ENCODE peak calls at places on chromosomes 1 and 21, in six cellular contexts. L, N, I, U, Y and H are unnamed samples.

GRCh38 chr1:29933110-29933509 is 696.8 kb downstream of the PTPRU start:
- DNase-seq in L (no peak), N (no peak), I (no peak), U (no peak), Y (no peak), H (peak)

GRCh38 chr1:105137543-105138444 is 1388.1 kb downstream of the AMY1C start:
- DNase-seq in L (peak), N (peak), I (no peak), U (no peak), Y (no peak), H (no peak)

GRCh38 chr21:33099131-33099530 is 29.2 kb downstream of the OLIG1 start:
- DNase-seq in L (no peak), N (no peak), I (no peak), U (no peak), Y (no peak), H (no peak)

GRCh38 chr1:233025156-233025555 is 74.7 kb downstream of the NTPCR start:
- DNase-seq in L (no peak), N (peak), I (peak), U (no peak), Y (no peak), H (peak)

GRCh38 chr21:39030127-39030884 is 152.9 kb downstream of the PSMG1 start:
- DNase-seq in L (no peak), N (no peak), I (no peak), U (no peak), Y (no peak), H (no peak)

GRCh38 chr1:61338899-61339298 is 256.5 kb downstream of the NFIA start:
- DNase-seq in L (no peak), N (no peak), I (no peak), U (no peak), Y (no peak), H (no peak)

GRCh38 chr1:67743072-67743725 is 58.2 kb downstream of the GADD45A start:
- DNase-seq in L (no peak), N (peak), I (no peak), U (no peak), Y (no peak), H (no peak)

GRCh38 chr1:224851850-224852261 is 77.6 kb upstream of the DNAH14 start:
- DNase-seq in L (no peak), N (no peak), I (no peak), U (no peak), Y (no peak), H (no peak)

GRCh38 chr1:162662013-162662412 is 29.7 kb downstream of the DDR2 start:
- DNase-seq in L (no peak), N (no peak), I (no peak), U (no peak), Y (no peak), H (no peak)

GRCh38 chr1:162151900-162152829 is 82.7 kb downstream of the NOS1AP start:
- DNase-seq in L (no peak), N (no peak), I (no peak), U (no peak), Y (peak), H (no peak)

GRCh38 chr1:24929091-24929875 is 793 bp downstream of the RUNX3 start:
- DNase-seq in L (no peak), N (peak), I (peak), U (no peak), Y (no peak), H (no peak)

GRCh38 chr1:204560590-204560989 is 44.4 kb downstream of the MDM4 start:
- DNase-seq in L (no peak), N (no peak), I (no peak), U (no peak), Y (no peak), H (no peak)

GRCh38 chr1:205936846-205937707 is 6.2 kb downstream of the SLC26A9 start:
- DNase-seq in L (no peak), N (no peak), I (no peak), U (no peak), Y (no peak), H (no peak)

GRCh38 chr1:40936878-40937484 is 42.5 kb upstream of the CTPS1 start:
- DNase-seq in L (no peak), N (no peak), I (no peak), U (no peak), Y (no peak), H (no peak)

GRCh38 chr1:35298464-35298863 is 30.0 kb downstream of the ZMYM4 start:
- DNase-seq in L (no peak), N (peak), I (no peak), U (no peak), Y (peak), H (peak)

GRCh38 chr1:19926296-19927129 is 3.1 kb upstream of the PLA2G2E start:
- DNase-seq in L (no peak), N (no peak), I (no peak), U (no peak), Y (no peak), H (no peak)

GRCh38 chr1:12448746-12449177 is 169.2 kb downstream of the DHRS3 start:
- DNase-seq in L (no peak), N (no peak), I (no peak), U (no peak), Y (peak), H (no peak)

GRCh38 chr1:192797845-192798244 is 11.0 kb upstream of the RGS2 start:
- DNase-seq in L (no peak), N (no peak), I (no peak), U (no peak), Y (no peak), H (no peak)

GRCh38 chr1:114156538-114157274 is 3.0 kb upstream of the SYT6 start:
- DNase-seq in L (no peak), N (no peak), I (no peak), U (no peak), Y (no peak), H (no peak)

GRCh38 chr1:31663622-31664452 is 19.2 kb upstream of the PEF1 start:
- DNase-seq in L (peak), N (peak), I (peak), U (peak), Y (peak), H (no peak)

GRCh38 chr1:57421366-57421765 is 2.5 kb downstream of the DAB1 start:
- DNase-seq in L (no peak), N (no peak), I (no peak), U (no peak), Y (no peak), H (no peak)

GRCh38 chr1:57422271-57423134 is 1.4 kb downstream of the DAB1 start:
- DNase-seq in L (no peak), N (no peak), I (peak), U (no peak), Y (no peak), H (no peak)

GRCh38 chr1:57424231-57425027 is 569 bp upstream of the DAB1 start:
- DNase-seq in L (peak), N (no peak), I (peak), U (peak), Y (no peak), H (no peak)

GRCh38 chr1:57423135-57424131 is at the start of gene DAB1:
- DNase-seq in L (peak), N (no peak), I (no peak), U (no peak), Y (no peak), H (no peak)
- H3K4me3 ChIP-seq in L (peak), N (no peak), I (no peak), U (peak), Y (peak), H (no peak)

GRCh38 chr21:31557956-31558838 is 101.3 kb upstream of the SOD1 start:
- DNase-seq in L (no peak), N (peak), I (peak), U (peak), Y (no peak), H (no peak)

GRCh38 chr21:31558839-31559367 is 100.6 kb upstream of the SOD1 start:
- DNase-seq in L (peak), N (peak), I (peak), U (peak), Y (peak), H (no peak)

GRCh38 chr21:31560479-31560878 is 99.0 kb upstream of the SOD1 start:
- DNase-seq in L (no peak), N (no peak), I (no peak), U (peak), Y (no peak), H (no peak)

GRCh38 chr21:31557421-31557955 is 102.0 kb upstream of the SOD1 start:
- DNase-seq in L (no peak), N (no peak), I (peak), U (peak), Y (no peak), H (no peak)

DNA sequence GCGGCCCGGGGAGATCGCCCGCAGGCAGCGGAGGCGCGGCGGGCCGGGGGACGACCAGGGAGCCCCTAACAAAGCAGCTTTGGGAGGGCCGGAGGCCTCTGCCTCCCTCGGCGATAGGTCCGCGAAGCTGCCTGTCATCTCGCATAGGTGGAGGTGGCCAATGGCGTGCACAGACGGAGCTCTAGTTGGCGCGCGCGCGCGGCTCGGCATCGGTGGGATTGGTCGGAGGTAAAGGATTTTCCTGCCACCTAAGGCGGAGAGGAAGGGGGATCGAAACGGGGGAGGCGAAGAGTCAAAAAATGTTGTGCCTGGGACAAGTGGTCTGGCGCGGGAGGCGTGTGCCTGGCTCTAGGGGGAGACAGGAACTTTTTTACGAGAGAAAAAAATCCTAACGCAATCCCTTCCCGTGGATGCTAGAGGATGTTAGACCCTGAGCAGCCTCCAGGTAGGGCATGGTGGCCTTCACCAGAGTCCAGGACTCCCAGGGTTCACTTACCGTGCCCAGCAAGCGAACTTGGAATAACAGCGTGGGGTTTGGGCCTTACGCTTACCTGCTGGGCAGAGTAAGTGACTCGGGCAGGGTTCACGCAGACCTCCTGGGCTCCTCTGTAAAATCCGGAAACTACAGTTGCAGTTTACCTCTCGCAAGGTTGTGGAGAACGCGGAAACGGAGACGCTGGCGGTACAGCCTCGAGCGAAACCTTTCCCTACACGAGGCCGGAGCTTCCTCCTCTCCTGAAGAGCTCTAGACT is 99.9 kb upstream of the SOD1 start:
- DNase-seq in L (peak), N (peak), I (peak), U (peak), Y (peak), H (no peak)
- H3K4me3 ChIP-seq in L (peak), N (peak), I (peak), U (peak), Y (peak), H (no peak)

DNA sequence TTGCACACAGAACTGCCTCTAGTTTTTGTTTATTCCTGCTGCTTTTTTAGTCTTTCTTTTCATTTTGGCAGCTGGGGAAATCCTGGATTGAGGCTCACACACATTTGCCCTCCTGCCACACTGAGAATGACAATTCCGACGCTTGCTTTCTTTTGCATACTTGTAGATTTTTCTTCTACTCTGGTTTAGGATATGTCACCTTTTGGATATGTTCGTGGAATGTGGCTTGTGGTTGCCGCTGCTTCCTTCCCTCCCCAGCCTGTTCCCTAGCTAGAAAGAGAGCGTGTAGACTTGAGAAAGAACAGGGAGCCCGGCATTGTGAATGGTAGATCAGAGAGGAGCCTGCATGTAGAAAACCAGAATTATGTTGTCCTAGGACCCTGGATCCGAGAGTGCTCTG is 56.0 kb downstream of the PEX14 start:
- DNase-seq in L (no peak), N (no peak), I (no peak), U (no peak), Y (no peak), H (no peak)
- H3K4me3 ChIP-seq in L (no peak), N (no peak), I (no peak), U (peak), Y (no peak), H (no peak)

GRCh38 chr1:156767879-156768608 is 709 bp downstream of the PRCC start:
- DNase-seq in L (peak), N (no peak), I (peak), U (peak), Y (no peak), H (no peak)

GRCh38 chr1:156768610-156769295 is 1.4 kb downstream of the PRCC start:
- DNase-seq in L (no peak), N (no peak), I (no peak), U (no peak), Y (no peak), H (no peak)

GRCh38 chr1:156767101-156767878 is at the start of gene PRCC:
- DNase-seq in L (peak), N (peak), I (peak), U (peak), Y (peak), H (peak)

GRCh38 chr1:156766288-156767100 is 841 bp upstream of the PRCC start:
- DNase-seq in L (no peak), N (no peak), I (peak), U (no peak), Y (no peak), H (no peak)

DNA sequence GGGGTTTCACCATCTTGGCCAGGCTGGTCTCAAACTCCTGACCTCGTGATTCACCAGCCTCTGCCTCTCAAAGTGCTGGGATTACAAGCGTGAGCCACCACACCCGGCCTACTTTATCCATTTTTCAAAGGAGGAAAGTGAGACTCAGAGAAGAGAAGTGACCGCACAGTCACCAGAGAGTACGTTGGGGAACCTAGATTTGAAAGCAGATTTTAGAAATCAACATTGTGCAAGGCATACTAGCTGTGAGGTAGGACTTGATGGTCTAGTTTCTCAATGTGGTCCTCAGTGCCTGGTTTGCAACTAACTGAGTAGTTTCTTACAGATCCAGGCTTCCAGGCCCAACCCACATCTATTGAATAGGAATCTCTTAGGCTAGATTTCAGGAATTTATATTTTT is 1.7 kb upstream of the PRCC start:
- DNase-seq in L (no peak), N (no peak), I (no peak), U (no peak), Y (no peak), H (no peak)
- H3K4me3 ChIP-seq in L (no peak), N (peak), I (no peak), U (peak), Y (no peak), H (peak)

GRCh38 chr21:20971296-20971921 is 26.8 kb upstream of the NCAM2 start:
- DNase-seq in L (no peak), N (peak), I (no peak), U (no peak), Y (peak), H (peak)

GRCh38 chr21:20970691-20971090 is 27.5 kb upstream of the NCAM2 start:
- DNase-seq in L (no peak), N (no peak), I (no peak), U (no peak), Y (no peak), H (no peak)

DNA sequence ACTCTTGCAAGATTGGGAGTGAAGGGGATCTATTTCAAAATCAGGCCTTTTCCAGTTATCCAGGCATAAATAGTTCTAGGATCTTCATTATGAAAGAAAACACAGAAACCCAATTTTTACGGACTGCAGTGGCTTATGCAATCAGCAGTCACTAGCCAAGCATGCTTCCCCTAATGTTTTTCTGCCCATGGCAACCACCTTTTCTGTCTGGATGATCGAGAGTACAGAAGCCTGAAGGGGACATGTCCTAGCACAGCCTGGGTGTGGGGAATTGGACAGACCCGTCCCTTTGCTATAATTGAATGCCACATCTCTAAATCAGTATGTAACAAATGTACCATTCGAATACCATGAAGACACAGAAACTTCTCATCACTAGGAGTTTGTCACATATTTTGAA is 29.8 kb upstream of the NCAM2 start:
- DNase-seq in L (no peak), N (no peak), I (no peak), U (no peak), Y (no peak), H (no peak)
- H3K4me3 ChIP-seq in L (no peak), N (no peak), I (no peak), U (no peak), Y (no peak), H (no peak)

GRCh38 chr1:58573705-58574591 is 3.1 kb downstream of the TACSTD2 start:
- DNase-seq in L (no peak), N (no peak), I (no peak), U (no peak), Y (no peak), H (no peak)

GRCh38 chr1:58571616-58572015 is 5.4 kb downstream of the TACSTD2 start:
- DNase-seq in L (no peak), N (no peak), I (no peak), U (no peak), Y (no peak), H (no peak)

GRCh38 chr1:58573138-58573537 is 3.9 kb downstream of the TACSTD2 start:
- DNase-seq in L (no peak), N (no peak), I (no peak), U (no peak), Y (no peak), H (no peak)

GRCh38 chr1:58570817-58571216 is 6.2 kb downstream of the TACSTD2 start:
- DNase-seq in L (no peak), N (no peak), I (no peak), U (no peak), Y (no peak), H (no peak)

DNA sequence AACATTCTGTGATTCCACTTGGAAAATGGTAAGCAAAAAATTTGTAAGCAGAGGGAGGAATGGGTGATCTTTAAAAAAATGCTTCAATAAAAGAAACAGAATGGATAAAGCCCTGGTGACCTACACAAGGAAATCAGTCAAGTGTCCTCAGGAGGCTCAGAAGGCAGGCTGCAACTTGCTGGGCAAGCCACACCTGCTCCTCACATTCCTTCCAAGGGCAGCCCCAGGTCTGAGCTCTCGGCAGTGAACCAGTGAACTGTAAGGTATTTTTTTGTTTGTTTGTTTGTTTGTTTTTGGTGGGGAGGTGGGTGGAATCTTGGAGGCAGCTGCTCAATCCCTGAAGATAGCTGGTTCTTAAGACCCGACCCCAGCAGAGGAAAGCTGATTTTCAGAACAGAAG is 4.4 kb downstream of the TACSTD2 start:
- DNase-seq in L (no peak), N (no peak), I (no peak), U (peak), Y (no peak), H (no peak)
- H3K4me3 ChIP-seq in L (no peak), N (no peak), I (no peak), U (no peak), Y (no peak), H (no peak)

GRCh38 chr1:14519976-14520375 is 78.5 kb upstream of the KAZN start:
- DNase-seq in L (no peak), N (no peak), I (no peak), U (no peak), Y (no peak), H (no peak)

GRCh38 chr1:14517813-14518180 is 80.7 kb upstream of the KAZN start:
- DNase-seq in L (no peak), N (peak), I (no peak), U (no peak), Y (no peak), H (no peak)

GRCh38 chr1:14520514-14521163 is 77.8 kb upstream of the KAZN start:
- DNase-seq in L (no peak), N (no peak), I (no peak), U (no peak), Y (no peak), H (no peak)

GRCh38 chr1:14514760-14515159 is 83.7 kb upstream of the KAZN start:
- DNase-seq in L (no peak), N (no peak), I (no peak), U (no peak), Y (no peak), H (no peak)

GRCh38 chr1:14516974-14517812 is 81.3 kb upstream of the KAZN start:
- DNase-seq in L (no peak), N (no peak), I (no peak), U (no peak), Y (no peak), H (no peak)
- H3K4me3 ChIP-seq in L (no peak), N (no peak), I (no peak), U (no peak), Y (no peak), H (no peak)

DNA sequence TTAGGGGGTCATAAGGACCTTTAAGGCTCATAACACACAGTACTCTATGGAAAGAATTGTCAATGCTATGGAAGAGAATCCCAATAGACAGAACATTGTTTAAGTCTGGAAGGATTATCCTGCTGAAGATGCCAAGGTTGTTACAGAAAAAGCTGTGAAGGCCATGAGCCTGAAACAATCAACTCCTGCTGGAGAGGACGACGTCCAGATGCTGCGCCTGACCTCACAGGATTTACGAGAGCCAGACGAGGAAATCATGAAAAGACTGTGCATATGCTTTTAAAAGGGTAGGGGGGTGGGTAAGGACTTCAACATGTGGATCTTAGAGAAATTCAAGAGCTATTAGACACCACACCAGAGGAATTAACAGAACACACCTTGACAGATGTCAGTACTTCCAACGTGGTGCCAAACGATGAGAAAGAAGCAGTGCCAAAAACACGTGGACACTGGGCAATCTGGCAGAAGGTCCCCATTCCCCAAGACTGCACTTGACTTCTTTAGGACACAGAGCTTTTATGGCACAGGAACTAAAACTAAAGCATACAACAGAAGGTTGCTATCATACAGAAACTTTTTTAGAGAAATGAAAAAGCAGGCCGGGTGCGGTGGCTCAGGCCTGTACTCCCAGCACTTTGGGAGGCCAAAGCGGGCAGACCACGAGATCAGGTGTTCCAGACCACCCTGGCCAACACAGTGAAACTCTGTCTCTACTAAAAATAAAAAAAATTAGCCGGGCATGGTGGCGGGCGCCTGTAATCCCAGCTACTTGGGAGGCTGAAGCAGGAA is 43.2 kb downstream of the GNB1 start:
- DNase-seq in L (no peak), N (peak), I (no peak), U (no peak), Y (no peak), H (no peak)
- H3K4me3 ChIP-seq in L (no peak), N (no peak), I (no peak), U (no peak), Y (no peak), H (no peak)